ENCODE peak calls at places on chromosome 17, in nine cellular contexts. K is BE2C; X is heart left ventricle; Q is fibroblast of mammary gland; N is thoracic aorta; I is RWPE1; J is CD4-positive, alpha-beta T cell; M is upper lobe of right lung; V is A549. R is an unnamed sample.
A peak's percentile ranks its signal among the peaks of the same experiment; 100 is the strongest.

GRCh38 chr17:82939213-82940030 is 99.6 kb upstream of the ZNF750 start:
- DNase-seq in K (no peak), X (no peak), Q (no peak), N (no peak), I (no peak), J (no peak), M (peak; percentile 71), V (no peak), R (peak; percentile 62)

GRCh38 chr17:65013613-65014391 is 42.7 kb downstream of the GNA13 start:
- DNase-seq in K (no peak), X (no peak), Q (peak; percentile 89), N (no peak), I (peak; percentile 48), J (no peak), M (no peak), V (no peak), R (no peak)

GRCh38 chr17:50267074-50267841 is 7.0 kb upstream of the TMEM92 start:
- DNase-seq in K (no peak), X (no peak), Q (peak; percentile 68), N (no peak), I (no peak), J (no peak), M (peak; percentile 59), V (no peak), R (peak; percentile 55)

GRCh38 chr17:77959216-77959925 is 868 bp downstream of the TNRC6C start:
- DNase-seq in K (peak; percentile 35), X (no peak), Q (no peak), N (no peak), I (peak; percentile 25), J (peak; percentile 12), M (no peak), V (peak; percentile 48), R (no peak)

GRCh38 chr17:42202159-42202558 is 7.9 kb upstream of the GHDC start:
- DNase-seq in K (no peak), X (no peak), Q (no peak), N (no peak), I (no peak), J (no peak), M (no peak), V (no peak), R (no peak)

GRCh38 chr17:7667616-7668406 is 17.1 kb downstream of the ATP1B2 start:
- DNase-seq in K (no peak), X (no peak), Q (no peak), N (no peak), I (no peak), J (no peak), M (no peak), V (no peak), R (no peak)

GRCh38 chr17:80511222-80512180 is 33.1 kb upstream of the RPTOR start:
- DNase-seq in K (no peak), X (no peak), Q (no peak), N (no peak), I (no peak), J (no peak), M (no peak), V (no peak), R (no peak)

GRCh38 chr17:35161281-35161761 is 13.7 kb downstream of the UNC45B start:
- DNase-seq in K (no peak), X (no peak), Q (no peak), N (no peak), I (no peak), J (no peak), M (no peak), V (no peak), R (no peak)

GRCh38 chr17:18025596-18026407 is 13.2 kb downstream of the ATPAF2 start:
- DNase-seq in K (no peak), X (no peak), Q (peak; percentile 55), N (no peak), I (peak; percentile 60), J (no peak), M (no peak), V (no peak), R (no peak)

GRCh38 chr17:11515901-11516300 is 82.4 kb upstream of the DNAH9 start:
- DNase-seq in K (no peak), X (no peak), Q (no peak), N (no peak), I (no peak), J (no peak), M (no peak), V (no peak), R (no peak)

GRCh38 chr17:14886200-14886739 is 378.9 kb downstream of the PMP22 start:
- DNase-seq in K (no peak), X (no peak), Q (peak; percentile 31), N (no peak), I (no peak), J (no peak), M (no peak), V (no peak), R (no peak)

GRCh38 chr17:14882131-14882530 is 383.0 kb downstream of the PMP22 start:
- DNase-seq in K (no peak), X (no peak), Q (no peak), N (no peak), I (no peak), J (no peak), M (no peak), V (no peak), R (no peak)
- TF ChIP-seq CTCF in K (no peak), X (no peak), Q (no peak), N (no peak), I (no peak), J (no peak), M (no peak), V (no peak), R (no peak)

GRCh38 chr17:20009302-20010098 is at the start of gene SPECC1:
- DNase-seq in K (peak; percentile 73), X (peak; percentile 79), Q (peak; percentile 45), N (peak; percentile 46), I (peak; percentile 75), J (peak; percentile 79), M (peak; percentile 69), V (peak; percentile 48), R (peak; percentile 87)
- TF ChIP-seq CTCF in K (peak; percentile 61), X (peak; percentile 100), Q (peak; percentile 44), N (peak; percentile 99), I (peak; percentile 96), J (peak; percentile 96), M (peak; percentile 94), V (peak; percentile 16), R (peak; percentile 93)

GRCh38 chr17:21119945-21120249 is 6.9 kb upstream of the DHRS7B start:
- DNase-seq in K (no peak), X (no peak), Q (no peak), N (no peak), I (no peak), J (no peak), M (no peak), V (no peak), R (no peak)

GRCh38 chr17:21124096-21124495 is 2.7 kb upstream of the DHRS7B start:
- DNase-seq in K (no peak), X (no peak), Q (no peak), N (no peak), I (no peak), J (no peak), M (no peak), V (no peak), R (no peak)

GRCh38 chr17:21113706-21114105 is 13.1 kb upstream of the DHRS7B start:
- DNase-seq in K (no peak), X (no peak), Q (no peak), N (no peak), I (no peak), J (no peak), M (no peak), V (no peak), R (no peak)

GRCh38 chr17:21119247-21119944 is 7.4 kb upstream of the DHRS7B start:
- DNase-seq in K (peak; percentile 31), X (peak; percentile 67), Q (peak; percentile 70), N (peak; percentile 28), I (peak; percentile 67), J (peak; percentile 56), M (peak; percentile 69), V (peak; percentile 86), R (peak; percentile 83)
- TF ChIP-seq CTCF in K (peak; percentile 82), X (peak; percentile 73), Q (peak; percentile 95), N (peak; percentile 82), I (peak; percentile 92), J (peak; percentile 80), M (peak; percentile 81), V (peak; percentile 95), R (peak; percentile 79)

DNA sequence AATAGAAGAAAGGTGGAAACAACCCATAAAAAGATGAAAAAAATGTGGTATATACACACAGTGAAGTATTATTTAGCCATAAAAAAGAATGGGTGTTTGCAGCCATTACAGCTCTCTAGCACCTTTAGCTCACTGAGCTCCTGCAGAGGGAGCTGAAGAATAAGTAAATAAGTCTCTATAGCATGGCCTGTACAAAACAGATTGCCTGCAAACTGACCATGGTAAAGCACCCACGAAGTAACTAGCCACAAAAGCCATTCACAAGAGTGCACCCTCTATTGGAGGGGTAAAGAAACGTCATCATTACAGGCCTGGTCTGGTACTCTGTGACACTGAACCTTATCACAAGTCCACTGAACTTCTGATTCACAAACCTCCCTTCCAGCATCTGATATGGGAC is 76.3 kb downstream of the USP32 start:
- DNase-seq in K (no peak), X (no peak), Q (peak; percentile 10), N (no peak), I (no peak), J (no peak), M (no peak), V (no peak), R (no peak)
- TF ChIP-seq CTCF in K (peak; percentile 44), X (no peak), Q (no peak), N (no peak), I (no peak), J (no peak), M (no peak), V (peak; percentile 25), R (no peak)

GRCh38 chr17:62111562-62112180 is 46.6 kb upstream of the MED13 start:
- DNase-seq in K (no peak), X (no peak), Q (no peak), N (no peak), I (no peak), J (no peak), M (no peak), V (no peak), R (no peak)

GRCh38 chr17:62105861-62106260 is 40.8 kb upstream of the MED13 start:
- DNase-seq in K (no peak), X (no peak), Q (no peak), N (no peak), I (no peak), J (no peak), M (no peak), V (no peak), R (no peak)

GRCh38 chr17:62110923-62111484 is 45.9 kb upstream of the MED13 start:
- DNase-seq in K (no peak), X (no peak), Q (peak; percentile 52), N (no peak), I (no peak), J (no peak), M (no peak), V (no peak), R (no peak)

GRCh38 chr17:62109924-62110323 is 44.8 kb upstream of the MED13 start:
- DNase-seq in K (no peak), X (no peak), Q (no peak), N (no peak), I (no peak), J (no peak), M (no peak), V (no peak), R (no peak)

GRCh38 chr17:62109378-62109902 is 44.4 kb upstream of the MED13 start:
- DNase-seq in K (peak; percentile 87), X (no peak), Q (peak; percentile 77), N (no peak), I (peak; percentile 75), J (peak; percentile 15), M (peak; percentile 83), V (peak; percentile 92), R (no peak)
- TF ChIP-seq CTCF in K (peak; percentile 97), X (no peak), Q (peak; percentile 78), N (no peak), I (peak; percentile 58), J (no peak), M (peak; percentile 57), V (peak; percentile 99), R (no peak)

R was measured in suprapubic skin.